ENCODE peak calls at places on chromosomes 5 and 9, in five cellular contexts. One of them, this sample, is unnamed.

GRCh38 chr9:133873006-133873780 is 118.9 kb downstream of the VAV2 start:
- DNase-seq in germinal center: no peak
- DNase-seq in NCI-H345: no peak
- DNase-seq in activated CD4-positive, alpha-beta T cell treated with anti-CD3 and anti-CD28 coated beads for 48 hours: no peak
- DNase-seq in H9: no peak
- DNase-seq in this sample: no peak

GRCh38 chr9:98085955-98086354 is 29.4 kb downstream of the NANS start:
- DNase-seq in H9: peak
- DNase-seq in NCI-H345: peak
- DNase-seq in germinal center: no peak
- DNase-seq in activated CD4-positive, alpha-beta T cell treated with anti-CD3 and anti-CD28 coated beads for 48 hours: no peak
- DNase-seq in this sample: no peak

GRCh38 chr9:134307674-134308638 is 18.3 kb upstream of the RXRA start:
- DNase-seq in H9: no peak
- DNase-seq in germinal center: no peak
- DNase-seq in activated CD4-positive, alpha-beta T cell treated with anti-CD3 and anti-CD28 coated beads for 48 hours: no peak
- DNase-seq in NCI-H345: no peak
- DNase-seq in this sample: no peak

GRCh38 chr9:81789751-81790150 is 100.4 kb upstream of the TLE1 start:
- DNase-seq in activated CD4-positive, alpha-beta T cell treated with anti-CD3 and anti-CD28 coated beads for 48 hours: no peak
- DNase-seq in H9: no peak
- DNase-seq in germinal center: no peak
- DNase-seq in NCI-H345: no peak
- DNase-seq in this sample: no peak

GRCh38 chr5:122385786-122386185 is 73.7 kb downstream of the SNCAIP start:
- DNase-seq in germinal center: no peak
- DNase-seq in H9: no peak
- DNase-seq in activated CD4-positive, alpha-beta T cell treated with anti-CD3 and anti-CD28 coated beads for 48 hours: no peak
- DNase-seq in NCI-H345: no peak
- DNase-seq in this sample: no peak

GRCh38 chr9:135130266-135130976 is 43.0 kb downstream of the OLFM1 start:
- DNase-seq in H9: no peak
- DNase-seq in NCI-H345: peak
- DNase-seq in activated CD4-positive, alpha-beta T cell treated with anti-CD3 and anti-CD28 coated beads for 48 hours: peak
- DNase-seq in germinal center: no peak
- DNase-seq in this sample: no peak

GRCh38 chr9:69207503-69207902 is 33.4 kb downstream of the TJP2 start:
- DNase-seq in germinal center: no peak
- DNase-seq in activated CD4-positive, alpha-beta T cell treated with anti-CD3 and anti-CD28 coated beads for 48 hours: no peak
- DNase-seq in NCI-H345: no peak
- DNase-seq in H9: peak
- DNase-seq in this sample: no peak

GRCh38 chr9:133932633-133933032 is 59.5 kb downstream of the VAV2 start:
- DNase-seq in H9: no peak
- DNase-seq in NCI-H345: peak
- DNase-seq in germinal center: no peak
- DNase-seq in activated CD4-positive, alpha-beta T cell treated with anti-CD3 and anti-CD28 coated beads for 48 hours: no peak
- DNase-seq in this sample: no peak

GRCh38 chr5:165076686-165077085 is 1571.3 kb downstream of the MAT2B start:
- DNase-seq in NCI-H345: no peak
- DNase-seq in H9: no peak
- DNase-seq in activated CD4-positive, alpha-beta T cell treated with anti-CD3 and anti-CD28 coated beads for 48 hours: no peak
- DNase-seq in germinal center: no peak
- DNase-seq in this sample: no peak

GRCh38 chr9:79665926-79666325 is 94.2 kb downstream of the TLE4 start:
- DNase-seq in H9: no peak
- DNase-seq in germinal center: no peak
- DNase-seq in activated CD4-positive, alpha-beta T cell treated with anti-CD3 and anti-CD28 coated beads for 48 hours: no peak
- DNase-seq in NCI-H345: no peak
- DNase-seq in this sample: no peak

GRCh38 chr5:132761321-132762240 is 14.4 kb downstream of the CCNI2 start:
- DNase-seq in activated CD4-positive, alpha-beta T cell treated with anti-CD3 and anti-CD28 coated beads for 48 hours: no peak
- DNase-seq in H9: peak
- DNase-seq in germinal center: no peak
- DNase-seq in NCI-H345: no peak
- DNase-seq in this sample: no peak

GRCh38 chr9:137369111-137369787 is 53.7 kb downstream of the EXD3 start:
- DNase-seq in H9: peak
- DNase-seq in NCI-H345: no peak
- DNase-seq in germinal center: no peak
- DNase-seq in activated CD4-positive, alpha-beta T cell treated with anti-CD3 and anti-CD28 coated beads for 48 hours: no peak
- DNase-seq in this sample: no peak

GRCh38 chr9:126399251-126399650 is 72.6 kb downstream of the MVB12B start:
- DNase-seq in activated CD4-positive, alpha-beta T cell treated with anti-CD3 and anti-CD28 coated beads for 48 hours: no peak
- DNase-seq in H9: no peak
- DNase-seq in germinal center: no peak
- DNase-seq in NCI-H345: no peak
- DNase-seq in this sample: no peak

GRCh38 chr5:75736273-75736672 is 19.0 kb upstream of the POC5 start:
- DNase-seq in NCI-H345: no peak
- DNase-seq in H9: no peak
- DNase-seq in germinal center: no peak
- DNase-seq in activated CD4-positive, alpha-beta T cell treated with anti-CD3 and anti-CD28 coated beads for 48 hours: no peak
- DNase-seq in this sample: no peak

GRCh38 chr9:133608881-133609280 is 308 bp downstream of the FAM163B start:
- DNase-seq in NCI-H345: no peak
- DNase-seq in H9: no peak
- DNase-seq in germinal center: no peak
- DNase-seq in activated CD4-positive, alpha-beta T cell treated with anti-CD3 and anti-CD28 coated beads for 48 hours: no peak
- DNase-seq in this sample: no peak

GRCh38 chr9:131633491-131634031 is 88.2 kb downstream of the PRRT1B start:
- DNase-seq in germinal center: no peak
- DNase-seq in H9: no peak
- DNase-seq in NCI-H345: peak
- DNase-seq in activated CD4-positive, alpha-beta T cell treated with anti-CD3 and anti-CD28 coated beads for 48 hours: no peak
- DNase-seq in this sample: no peak

GRCh38 chr5:52727568-52727967 is 60.1 kb upstream of the ITGA1 start:
- DNase-seq in H9: no peak
- DNase-seq in activated CD4-positive, alpha-beta T cell treated with anti-CD3 and anti-CD28 coated beads for 48 hours: no peak
- DNase-seq in NCI-H345: no peak
- DNase-seq in germinal center: no peak
- DNase-seq in this sample: no peak

GRCh38 chr5:100761192-100761591 is 141.9 kb downstream of the ST8SIA4 start:
- DNase-seq in activated CD4-positive, alpha-beta T cell treated with anti-CD3 and anti-CD28 coated beads for 48 hours: no peak
- DNase-seq in germinal center: no peak
- DNase-seq in NCI-H345: no peak
- DNase-seq in H9: no peak
- DNase-seq in this sample: no peak

GRCh38 chr9:7146582-7146981 is 388.8 kb downstream of the KDM4C start:
- DNase-seq in H9: no peak
- DNase-seq in germinal center: no peak
- DNase-seq in activated CD4-positive, alpha-beta T cell treated with anti-CD3 and anti-CD28 coated beads for 48 hours: no peak
- DNase-seq in NCI-H345: no peak
- DNase-seq in this sample: no peak

GRCh38 chr5:139828207-139828895 is 32.7 kb downstream of the PSD2 start:
- DNase-seq in NCI-H345: no peak
- DNase-seq in H9: no peak
- DNase-seq in germinal center: no peak
- DNase-seq in activated CD4-positive, alpha-beta T cell treated with anti-CD3 and anti-CD28 coated beads for 48 hours: no peak
- DNase-seq in this sample: no peak

GRCh38 chr9:137029058-137029922 is 1.3 kb upstream of the ABCA2 start:
- DNase-seq in activated CD4-positive, alpha-beta T cell treated with anti-CD3 and anti-CD28 coated beads for 48 hours: peak
- DNase-seq in H9: peak
- DNase-seq in germinal center: peak
- DNase-seq in NCI-H345: peak
- DNase-seq in this sample: peak

GRCh38 chr9:91187965-91188344 is 173.8 kb downstream of the AUH start:
- DNase-seq in germinal center: no peak
- DNase-seq in NCI-H345: no peak
- DNase-seq in activated CD4-positive, alpha-beta T cell treated with anti-CD3 and anti-CD28 coated beads for 48 hours: no peak
- DNase-seq in H9: no peak
- DNase-seq in this sample: no peak

GRCh38 chr5:56215019-56215830 is 17.9 kb downstream of the ANKRD55 start:
- DNase-seq in activated CD4-positive, alpha-beta T cell treated with anti-CD3 and anti-CD28 coated beads for 48 hours: no peak
- DNase-seq in germinal center: no peak
- DNase-seq in H9: no peak
- DNase-seq in NCI-H345: no peak
- DNase-seq in this sample: no peak

GRCh38 chr5:93886917-93887361 is 145.5 kb upstream of the POU5F2 start:
- DNase-seq in NCI-H345: no peak
- DNase-seq in activated CD4-positive, alpha-beta T cell treated with anti-CD3 and anti-CD28 coated beads for 48 hours: no peak
- DNase-seq in H9: no peak
- DNase-seq in germinal center: no peak
- DNase-seq in this sample: no peak

GRCh38 chr5:121029536-121030245 is 565.6 kb downstream of the PRR16 start:
- DNase-seq in H9: no peak
- DNase-seq in NCI-H345: no peak
- DNase-seq in activated CD4-positive, alpha-beta T cell treated with anti-CD3 and anti-CD28 coated beads for 48 hours: no peak
- DNase-seq in germinal center: no peak
- DNase-seq in this sample: no peak

GRCh38 chr9:86772289-86772982 is 174.9 kb downstream of the GAS1 start:
- DNase-seq in activated CD4-positive, alpha-beta T cell treated with anti-CD3 and anti-CD28 coated beads for 48 hours: no peak
- DNase-seq in H9: no peak
- DNase-seq in germinal center: no peak
- DNase-seq in NCI-H345: no peak
- DNase-seq in this sample: no peak

GRCh38 chr9:81898851-81899250 is 29.4 kb upstream of the SPATA31D4 start:
- DNase-seq in NCI-H345: no peak
- DNase-seq in H9: no peak
- DNase-seq in activated CD4-positive, alpha-beta T cell treated with anti-CD3 and anti-CD28 coated beads for 48 hours: no peak
- DNase-seq in germinal center: no peak
- DNase-seq in this sample: no peak

GRCh38 chr9:137012694-137013570 is 15.1 kb downstream of the ABCA2 start:
- DNase-seq in activated CD4-positive, alpha-beta T cell treated with anti-CD3 and anti-CD28 coated beads for 48 hours: no peak
- DNase-seq in NCI-H345: no peak
- DNase-seq in germinal center: no peak
- DNase-seq in H9: peak
- DNase-seq in this sample: no peak

GRCh38 chr5:123450641-123451421 is 27.6 kb upstream of the CEP120 start:
- DNase-seq in germinal center: no peak
- DNase-seq in H9: no peak
- DNase-seq in activated CD4-positive, alpha-beta T cell treated with anti-CD3 and anti-CD28 coated beads for 48 hours: no peak
- DNase-seq in NCI-H345: peak
- DNase-seq in this sample: no peak